ENCODE peak calls at places on chromosome 7, in six cellular contexts. Y is brain microvascular endothelial cell, L is fibroblast of the aortic adventitia, V is epithelial cell of esophagus, N is PC-9, K is upper lobe of right lung. Q is an unnamed sample.

GRCh38 chr7:91892821-91893340 is 12.4 kb upstream of the MTERF1 start:
- DNase-seq in N (peak; percentile 64), Y (peak; percentile 52), V (peak; percentile 52), L (peak; percentile 49), K (no peak), Q (peak; percentile 19)

GRCh38 chr7:55521543-55522267 is 50.6 kb downstream of the VOPP1 start:
- DNase-seq in K (no peak), N (no peak), V (peak; percentile 33), Y (no peak), L (no peak), Q (no peak)

GRCh38 chr7:74343281-74344127 is 54.3 kb downstream of the CLIP2 start:
- DNase-seq in V (peak; percentile 80), L (peak; percentile 55), N (peak; percentile 77), K (no peak), Y (peak; percentile 77), Q (peak; percentile 49)

GRCh38 chr7:39712746-39713145 is 89.4 kb downstream of the RALA start:
- DNase-seq in N (no peak), Y (no peak), L (no peak), V (no peak), K (no peak), Q (no peak)

GRCh38 chr7:33726582-33726981 is 178.8 kb upstream of the BMPER start:
- DNase-seq in V (peak; percentile 48), K (no peak), Y (no peak), L (no peak), N (no peak), Q (peak; percentile 21)

GRCh38 chr7:36360244-36360643 is 29.4 kb upstream of the ANLN start:
- DNase-seq in L (no peak), N (no peak), Y (no peak), K (no peak), V (no peak), Q (no peak)

GRCh38 chr7:91789086-91789485 is 91.4 kb downstream of the MTERF1 start:
- DNase-seq in L (no peak), N (no peak), K (no peak), Y (no peak), V (no peak), Q (no peak)

GRCh38 chr7:30226593-30227268 is 57.7 kb upstream of the ZNRF2 start:
- DNase-seq in L (no peak), Y (no peak), K (no peak), N (peak; percentile 60), V (peak; percentile 79), Q (no peak)

GRCh38 chr7:158501300-158502067 is 86.1 kb downstream of the PTPRN2 start:
- DNase-seq in L (no peak), V (no peak), Y (no peak), K (no peak), N (no peak), Q (no peak)

GRCh38 chr7:28955356-28955722 is 2.8 kb downstream of the TRIL start:
- DNase-seq in L (no peak), Y (no peak), N (no peak), V (no peak), K (no peak), Q (no peak)

GRCh38 chr7:134742688-134743350 is 36.6 kb upstream of the CALD1 start:
- DNase-seq in Y (no peak), L (peak; percentile 95), N (no peak), K (no peak), V (peak; percentile 11), Q (peak; percentile 93)

GRCh38 chr7:70640266-70640833 is 491.6 kb upstream of the GALNT17 start:
- DNase-seq in K (no peak), N (no peak), V (no peak), L (peak; percentile 5), Y (peak; percentile 35), Q (no peak)

GRCh38 chr7:39295791-39296190 is 270.4 kb upstream of the YAE1 start:
- DNase-seq in L (no peak), K (no peak), V (no peak), N (no peak), Y (no peak), Q (no peak)

GRCh38 chr7:142873281-142873784 is 12.2 kb downstream of the TRPV6 start:
- DNase-seq in L (peak; percentile 7), N (no peak), Y (peak; percentile 7), K (no peak), V (no peak), Q (peak; percentile 11)

GRCh38 chr7:159141660-159142059 is 3.0 kb downstream of the VIPR2 start:
- DNase-seq in K (no peak), V (no peak), N (no peak), Y (no peak), L (no peak), Q (no peak)

GRCh38 chr7:35781200-35781701 is 19.6 kb upstream of the SEPTIN7 start:
- DNase-seq in Y (no peak), L (peak; percentile 53), N (no peak), K (no peak), V (no peak), Q (peak; percentile 83)

GRCh38 chr7:17015575-17015974 is 133.8 kb upstream of the AGR3 start:
- DNase-seq in V (no peak), K (no peak), L (peak; percentile 72), N (no peak), Y (no peak), Q (peak; percentile 66)

GRCh38 chr7:1176891-1177373 is 16.9 kb upstream of the ZFAND2A start:
- DNase-seq in Y (peak; percentile 66), L (peak; percentile 50), K (peak; percentile 90), N (peak; percentile 67), V (peak; percentile 64), Q (peak; percentile 58)

GRCh38 chr7:2894118-2894940 is 50.2 kb upstream of the GNA12 start:
- DNase-seq in V (no peak), L (no peak), Y (no peak), K (no peak), N (no peak), Q (no peak)

GRCh38 chr7:134804854-134805253 is 25.4 kb downstream of the CALD1 start:
- DNase-seq in K (no peak), Y (peak; percentile 50), L (no peak), N (no peak), V (no peak), Q (peak; percentile 72)

GRCh38 chr7:8125680-8126444 is 136.1 kb downstream of the ICA1 start:
- DNase-seq in K (peak; percentile 67), Y (no peak), N (no peak), L (no peak), V (peak; percentile 27), Q (no peak)

GRCh38 chr7:1359681-1360485 is 99.4 kb downstream of the MICALL2 start:
- DNase-seq in N (no peak), Y (no peak), V (no peak), K (peak; percentile 62), L (no peak), Q (no peak)

GRCh38 chr7:142311876-142312275 is 54.0 kb upstream of the PRSS58 start:
- DNase-seq in V (no peak), K (no peak), N (no peak), L (no peak), Y (no peak), Q (no peak)

GRCh38 chr7:7618410-7618809 is 22.1 kb upstream of the UMAD1 start:
- DNase-seq in K (no peak), L (no peak), N (no peak), V (no peak), Y (no peak), Q (no peak)

GRCh38 chr7:155804897-155805825 is 7.1 kb downstream of the SHH start:
- DNase-seq in L (peak; percentile 59), N (no peak), V (peak; percentile 76), K (peak; percentile 89), Y (peak; percentile 54), Q (peak; percentile 76)
- TF ChIP-seq CTCF in L (peak; percentile 51), N (peak; percentile 87), V (peak; percentile 45), K (peak; percentile 63), Y (peak; percentile 70), Q (peak; percentile 37)

GRCh38 chr7:113100091-113100723 is 13.6 kb upstream of the GPR85 start:
- DNase-seq in N (no peak), K (no peak), L (peak; percentile 87), V (peak; percentile 91), Y (peak; percentile 25), Q (peak; percentile 80)
- H3K4me3 ChIP-seq in N (no peak overlapping the region), K (no peak overlapping the region), L (no peak overlapping the region), V (peak overlapping the region; percentile 26), Y (no peak overlapping the region), Q (no peak overlapping the region)

DNA sequence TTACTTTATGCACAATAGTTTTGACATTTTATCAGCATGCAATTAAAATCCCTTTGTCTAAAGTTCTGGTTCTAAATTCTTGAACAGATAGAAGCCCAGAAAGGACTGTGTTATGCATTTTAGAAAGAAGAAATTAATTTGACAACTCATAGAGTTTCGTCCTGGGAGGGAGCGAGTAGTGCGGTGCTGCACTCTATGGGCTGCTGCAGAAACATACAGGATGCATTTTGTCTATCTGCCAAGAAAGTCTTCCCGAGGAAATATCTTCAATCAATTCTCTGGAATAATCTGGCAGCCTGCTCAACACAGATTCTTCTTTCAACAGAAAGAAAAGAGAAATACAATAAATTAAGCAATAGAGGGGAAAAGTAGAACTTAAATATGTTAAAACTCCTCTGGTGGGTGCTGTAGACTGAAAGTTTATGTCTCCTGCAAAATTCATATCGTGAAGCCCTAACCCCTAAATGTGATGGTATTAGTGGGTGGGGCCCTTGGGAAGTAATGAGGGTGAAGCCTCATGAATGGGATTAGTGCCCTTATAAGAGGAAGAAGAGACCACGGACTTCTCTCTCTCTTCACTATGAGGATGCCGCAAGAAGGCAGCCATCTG is 39.0 kb upstream of the IFRD1 start:
- DNase-seq in N (no peak), K (no peak), L (peak; percentile 72), V (peak; percentile 50), Y (no peak), Q (peak; percentile 66)
- TF ChIP-seq CTCF in N (peak; percentile 53), K (peak; percentile 62), L (peak; percentile 78), V (peak; percentile 78), Y (peak; percentile 87), Q (peak; percentile 78)

GRCh38 chr7:11079907-11080306 is 106.2 kb downstream of the PHF14 start:
- DNase-seq in L (no peak), V (no peak), K (no peak), Y (no peak), N (no peak), Q (no peak)
- H3K4me3 ChIP-seq in L (no peak overlapping the region), V (no peak overlapping the region), K (no peak overlapping the region), Y (no peak overlapping the region), N (no peak overlapping the region), Q (no peak overlapping the region)

GRCh38 chr7:137816696-137817320 is 30.0 kb downstream of the DGKI start:
- DNase-seq in K (no peak), V (peak; percentile 27), L (peak; percentile 66), N (no peak), Y (no peak), Q (peak; percentile 55)
- TF ChIP-seq CTCF in K (no peak), V (peak; percentile 56), L (peak; percentile 61), N (no peak), Y (peak; percentile 26), Q (peak; percentile 43)

DNA sequence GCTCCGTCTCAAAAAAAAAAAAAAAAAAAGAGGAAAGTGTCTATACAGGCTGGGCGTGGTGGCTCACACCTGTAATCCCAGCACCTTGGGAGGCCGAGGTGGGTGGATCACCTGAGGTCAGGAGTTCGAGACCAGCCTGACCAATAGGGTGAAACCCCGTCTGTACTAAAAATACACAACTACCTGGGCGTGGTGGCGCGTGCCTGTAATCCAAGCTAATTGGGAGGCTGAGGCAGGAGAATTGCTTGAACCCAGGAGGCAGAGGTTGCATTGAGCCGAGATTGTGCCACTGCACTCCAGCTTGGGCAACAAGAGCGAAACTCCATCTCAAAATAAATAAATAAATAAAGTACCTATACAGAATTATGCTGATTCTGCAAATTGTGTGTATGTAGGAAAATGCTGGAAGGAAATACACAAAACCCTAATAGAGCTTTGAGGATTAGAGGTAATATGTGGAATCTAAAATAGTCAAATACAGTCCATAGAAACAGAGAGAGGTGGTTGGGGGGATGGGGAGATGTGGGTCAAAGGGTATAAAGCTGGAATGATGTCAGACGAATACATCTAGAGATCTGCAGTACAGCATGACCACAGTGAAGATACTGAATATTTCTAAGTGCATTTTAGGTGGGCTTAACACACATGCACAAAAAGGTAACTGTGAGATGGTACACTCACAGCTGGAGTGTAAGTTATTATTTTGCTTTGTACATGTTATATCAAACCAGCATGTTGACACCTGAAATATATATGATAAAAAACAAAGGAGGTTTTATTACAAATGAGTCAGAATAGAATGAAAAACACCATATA is 174.5 kb upstream of the KLF14 start:
- DNase-seq in N (no peak), Y (no peak), L (no peak), V (no peak), K (no peak), Q (peak; percentile 46)
- H3K4me3 ChIP-seq in N (peak overlapping the region; percentile 96), Y (peak overlapping the region; percentile 74), L (peak overlapping the region; percentile 88), V (no peak overlapping the region), K (no peak overlapping the region), Q (peak overlapping the region; percentile 62)

Q was measured in cardiac fibroblast.